ENCODE peak calls at places on chromosomes 16 and 17, in seven cellular contexts. S is stimulated activated naive CD8-positive, alpha-beta T cell treated with anti-CD3 and anti-CD28 coated beads, Interleukin-15, Interleukin-2, amounts not matched to agents 100 U/mL and 50 U/mL, for 24 hours; C is esophagus squamous epithelium; W is NCI-H1694 treated with DMSO at 0.1 percent for 48 hours; T is mesendoderm; I is psoas muscle; E is left cardiac atrium. L is an unnamed sample.

GRCh38 chr16:11034005-11034404 is 89.6 kb downstream of the CLEC16A start:
- DNase-seq in S (no peak), C (no peak), W (no peak), T (no peak), I (no peak), E (no peak), L (no peak)

GRCh38 chr16:25151996-25152395 is 40.5 kb downstream of the LCMT1 start:
- DNase-seq in S (no peak), C (no peak), W (no peak), T (peak; percentile 48), I (no peak), E (no peak), L (peak; percentile 42)

GRCh38 chr17:19457830-19458271 is 46.8 kb downstream of the RNF112 start:
- DNase-seq in S (no peak), C (no peak), W (no peak), T (peak; percentile 94), I (no peak), E (no peak), L (no peak)

GRCh38 chr17:32157225-32157624 is 14.9 kb downstream of the RHOT1 start:
- DNase-seq in S (no peak), C (no peak), W (no peak), T (no peak), I (no peak), E (no peak), L (no peak)

GRCh38 chr17:2259769-2260536 is 43.6 kb downstream of the SMG6 start:
- DNase-seq in S (peak; percentile 82), C (no peak), W (no peak), T (peak; percentile 21), I (no peak), E (no peak), L (no peak)

GRCh38 chr16:72997141-72997542 is 50.8 kb downstream of the ZFHX3 start:
- DNase-seq in S (no peak), C (no peak), W (no peak), T (no peak), I (peak; percentile 72), E (no peak), L (peak; percentile 96)

GRCh38 chr16:50982808-50983207 is 168.3 kb downstream of the SALL1 start:
- DNase-seq in S (no peak), C (no peak), W (no peak), T (no peak), I (no peak), E (no peak), L (no peak)

GRCh38 chr16:9932000-9932399 is 250.2 kb downstream of the GRIN2A start:
- DNase-seq in S (no peak), C (no peak), W (no peak), T (no peak), I (no peak), E (no peak), L (no peak)

GRCh38 chr16:57616871-57617270 is 11.6 kb upstream of the ADGRG1 start:
- DNase-seq in S (no peak), C (no peak), W (no peak), T (no peak), I (peak; percentile 80), E (peak; percentile 51), L (no peak)

GRCh38 chr16:66081967-66082366 is 284.5 kb upstream of the CDH5 start:
- DNase-seq in S (no peak), C (no peak), W (no peak), T (peak; percentile 94), I (no peak), E (no peak), L (no peak)

GRCh38 chr17:17206149-17206912 is at the start of gene PLD6:
- DNase-seq in S (peak; percentile 94), C (peak; percentile 52), W (peak; percentile 31), T (no peak), I (peak; percentile 94), E (peak; percentile 83), L (peak; percentile 96)

GRCh38 chr17:64107517-64108235 is 22.3 kb downstream of the ERN1 start:
- DNase-seq in S (no peak), C (no peak), W (no peak), T (no peak), I (no peak), E (no peak), L (no peak)

GRCh38 chr16:80317132-80318098 is 223.4 kb upstream of the DYNLRB2 start:
- DNase-seq in S (no peak), C (no peak), W (no peak), T (peak; percentile 63), I (no peak), E (no peak), L (peak; percentile 26)

GRCh38 chr17:8056232-8056975 is 17.5 kb downstream of the ALOX15B start:
- DNase-seq in S (peak; percentile 56), C (no peak), W (no peak), T (no peak), I (no peak), E (no peak), L (peak; percentile 80)

GRCh38 chr17:21039839-21040575 is 2.8 kb downstream of the USP22 start:
- DNase-seq in S (peak; percentile 57), C (no peak), W (peak; percentile 44), T (peak; percentile 78), I (no peak), E (no peak), L (no peak)

GRCh38 chr17:36994438-36994837 is 45.7 kb downstream of the AATF start:
- DNase-seq in S (no peak), C (no peak), W (no peak), T (no peak), I (no peak), E (no peak), L (no peak)

GRCh38 chr17:801660-802059 is 19.5 kb downstream of the MRM3 start:
- DNase-seq in S (no peak), C (no peak), W (no peak), T (no peak), I (peak; percentile 50), E (no peak), L (no peak)

GRCh38 chr17:82218349-82219075 is 5.9 kb upstream of the CCDC57 start:
- DNase-seq in S (no peak), C (no peak), W (no peak), T (no peak), I (no peak), E (no peak), L (no peak)

GRCh38 chr17:75927286-75927922 is 13.4 kb downstream of the FBF1 start:
- DNase-seq in S (no peak), C (no peak), W (peak; percentile 12), T (peak; percentile 77), I (no peak), E (no peak), L (no peak)

GRCh38 chr17:56638536-56639177 is 45.2 kb downstream of the NOG start:
- DNase-seq in S (no peak), C (no peak), W (no peak), T (no peak), I (no peak), E (no peak), L (no peak)

GRCh38 chr17:5706835-5707234 is 122.5 kb upstream of the NLRP1 start:
- DNase-seq in S (peak; percentile 67), C (no peak), W (peak; percentile 41), T (peak; percentile 86), I (peak; percentile 71), E (peak; percentile 57), L (peak; percentile 42)

GRCh38 chr16:6247771-6248170 is 1084.9 kb upstream of the RBFOX1 start:
- DNase-seq in S (no peak), C (no peak), W (no peak), T (no peak), I (no peak), E (no peak), L (no peak)

GRCh38 chr16:71537643-71538042 is 11.4 kb downstream of the CHST4 start:
- DNase-seq in S (peak; percentile 24), C (no peak), W (peak; percentile 34), T (peak; percentile 76), I (no peak), E (peak; percentile 34), L (peak; percentile 62)

GRCh38 chr16:85648070-85648714 is 35.1 kb downstream of the GSE1 start:
- DNase-seq in S (no peak), C (no peak), W (no peak), T (no peak), I (no peak), E (no peak), L (no peak)

GRCh38 chr16:18832613-18833012 is 31.3 kb upstream of the ARL6IP1 start:
- DNase-seq in S (no peak), C (no peak), W (no peak), T (no peak), I (no peak), E (no peak), L (no peak)

L was measured in Caco-2.